ENCODE peak calls at places on chromosomes 1 and 21, in seven cellular contexts. R is AG04450, J is H9, P is AG04449, U is IMR-90, C is Caco-2, T is activated B cell treated with CpG ODN at 0.5 μM for 24 hours. H is an unnamed sample.
A peak's percentile ranks its signal among the peaks of the same experiment; 100 is the strongest.

GRCh38 chr1:246324711-246325110 is 182.4 kb downstream of the SMYD3 start:
- DNase-seq in C (no peak), R (no peak), U (peak; percentile 72), J (peak; percentile 58), P (no peak), T (no peak), H (no peak)

GRCh38 chr1:59355361-59355760 is 58.5 kb downstream of the FGGY start:
- DNase-seq in J (no peak), T (no peak), P (no peak), U (no peak), R (no peak), C (no peak), H (no peak)

GRCh38 chr21:36584980-36585940 is 105.3 kb upstream of the CLDN14 start:
- DNase-seq in C (no peak), J (no peak), T (no peak), P (no peak), R (no peak), U (no peak), H (no peak)

GRCh38 chr21:31203371-31204054 is 140.5 kb downstream of the TIAM1 start:
- DNase-seq in C (no peak), T (no peak), U (peak; percentile 40), P (peak; percentile 34), J (no peak), R (no peak), H (no peak)

GRCh38 chr1:25148673-25149300 is 83.5 kb downstream of the SYF2 start:
- DNase-seq in U (no peak), R (no peak), C (no peak), J (peak; percentile 52), P (no peak), T (no peak), H (no peak)

GRCh38 chr1:83999316-83999819 is 436 bp upstream of the TTLL7 start:
- DNase-seq in C (peak; percentile 65), P (peak; percentile 4), R (peak; percentile 37), T (no peak), U (peak; percentile 69), J (peak; percentile 88), H (no peak)

GRCh38 chr21:16674949-16675348 is 837.9 kb upstream of the CXADR start:
- DNase-seq in T (no peak), J (no peak), P (no peak), C (no peak), U (no peak), R (no peak), H (no peak)

GRCh38 chr1:234772345-234773147 is 162.6 kb upstream of the IRF2BP2 start:
- DNase-seq in U (peak; percentile 99), T (peak; percentile 66), J (peak; percentile 69), P (peak; percentile 97), C (peak; percentile 95), R (peak; percentile 96), H (peak; percentile 44)

GRCh38 chr1:203512830-203513578 is 19.1 kb downstream of the OPTC start:
- DNase-seq in P (peak; percentile 70), T (no peak), J (no peak), R (peak; percentile 86), C (peak; percentile 72), U (peak; percentile 97), H (no peak)

GRCh38 chr1:201466492-201466891 is 2.5 kb downstream of the PHLDA3 start:
- DNase-seq in C (no peak), T (no peak), U (no peak), R (no peak), P (no peak), J (no peak), H (no peak)

GRCh38 chr1:11550664-11551283 is 71.8 kb downstream of the DISP3 start:
- DNase-seq in T (no peak), U (peak; percentile 72), J (peak; percentile 86), P (no peak), R (peak; percentile 33), C (peak; percentile 77), H (no peak)

GRCh38 chr1:172537827-172538391 is 5.0 kb downstream of the SUCO start:
- DNase-seq in T (no peak), R (no peak), P (no peak), U (no peak), J (peak; percentile 32), C (no peak), H (no peak)

GRCh38 chr1:115184951-115185331 is 95.6 kb upstream of the TSPAN2 start:
- DNase-seq in C (no peak), T (no peak), U (peak; percentile 77), R (no peak), J (no peak), P (no peak), H (no peak)

GRCh38 chr1:8858888-8859706 is 19.4 kb downstream of the ENO1 start:
- DNase-seq in P (no peak), C (peak; percentile 53), R (no peak), J (no peak), T (no peak), U (peak; percentile 67), H (no peak)

GRCh38 chr1:41483960-41484844 is at the start of gene EDN2:
- DNase-seq in R (no peak), U (no peak), J (peak; percentile 79), P (no peak), T (no peak), C (no peak), H (no peak)

GRCh38 chr1:20405051-20405754 is 80.8 kb downstream of the CAMK2N1 start:
- DNase-seq in R (no peak), P (no peak), J (peak; percentile 16), T (no peak), C (no peak), U (no peak), H (no peak)

GRCh38 chr1:154791292-154792278 is 78.5 kb downstream of the KCNN3 start:
- DNase-seq in C (no peak), T (no peak), U (peak; percentile 21), R (no peak), P (no peak), J (no peak), H (no peak)

GRCh38 chr1:181104790-181105133 is 16.3 kb downstream of the IER5 start:
- DNase-seq in U (no peak), C (no peak), P (no peak), T (no peak), J (peak; percentile 76), R (no peak), H (no peak)

GRCh38 chr1:220544901-220545303 is 17.0 kb downstream of the MARK1 start:
- DNase-seq in U (peak; percentile 4), R (no peak), P (no peak), J (peak; percentile 67), C (no peak), T (no peak), H (no peak)
- TF ChIP-seq CTCF in U (no peak), R (peak; percentile 20), P (peak; percentile 5), J (peak; percentile 61), C (peak; percentile 37), T (no peak), H (no peak)

GRCh38 chr1:186984959-186985358 is 156.2 kb downstream of the PLA2G4A start:
- DNase-seq in P (no peak), U (no peak), C (no peak), R (no peak), J (peak; percentile 49), T (no peak), H (no peak)

GRCh38 chr1:186985889-186986491 is 157.2 kb downstream of the PLA2G4A start:
- DNase-seq in C (no peak), R (peak; percentile 29), T (no peak), P (no peak), J (no peak), U (peak; percentile 78), H (no peak)

GRCh38 chr1:186987769-186988168 is 159.0 kb downstream of the PLA2G4A start:
- DNase-seq in U (no peak), P (no peak), J (no peak), T (no peak), C (no peak), R (no peak), H (no peak)

GRCh38 chr1:186983327-186983726 is 154.6 kb downstream of the PLA2G4A start:
- DNase-seq in J (no peak), R (peak; percentile 91), U (peak; percentile 98), T (no peak), P (no peak), C (no peak), H (no peak)

GRCh38 chr1:186987065-186987464 is 158.3 kb downstream of the PLA2G4A start:
- DNase-seq in U (no peak), P (no peak), J (no peak), R (no peak), C (no peak), T (no peak), H (no peak)
- TF ChIP-seq CTCF in U (no peak), P (no peak), J (no peak), R (no peak), C (no peak), T (no peak), H (no peak)

GRCh38 chr21:37908691-37909090 is 7.6 kb downstream of the KCNJ6 start:
- DNase-seq in R (no peak), J (no peak), U (no peak), T (no peak), C (no peak), P (no peak), H (no peak)

GRCh38 chr21:37907076-37907475 is 9.2 kb downstream of the KCNJ6 start:
- DNase-seq in C (no peak), P (no peak), J (no peak), R (no peak), T (no peak), U (no peak), H (no peak)

GRCh38 chr21:37914211-37914900 is 1.9 kb downstream of the KCNJ6 start:
- DNase-seq in U (peak; percentile 22), P (no peak), T (no peak), C (no peak), J (peak; percentile 84), R (no peak), H (no peak)

GRCh38 chr21:37912616-37913015 is 3.6 kb downstream of the KCNJ6 start:
- DNase-seq in T (no peak), P (no peak), C (no peak), J (no peak), R (no peak), U (no peak), H (no peak)

DNA sequence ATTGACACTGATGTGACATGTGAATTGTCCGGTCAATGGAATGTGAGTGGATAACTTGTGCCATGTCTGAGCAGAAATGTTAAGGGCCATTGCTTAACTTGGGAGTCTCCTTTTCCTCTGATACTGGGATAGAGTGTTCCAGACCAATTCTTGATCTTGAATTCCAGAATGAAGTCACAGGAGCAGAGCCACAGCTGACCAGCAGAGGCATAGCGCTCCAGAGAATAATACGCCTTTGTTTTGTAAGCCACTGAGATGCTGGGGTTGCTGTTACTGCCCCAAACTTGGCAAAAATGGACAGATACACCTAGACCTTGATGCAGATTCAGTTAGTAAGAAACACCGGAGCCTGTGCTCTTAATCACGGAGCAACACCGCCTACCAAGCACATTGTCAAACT is 6.3 kb downstream of the KCNJ6 start:
- DNase-seq in T (no peak), J (no peak), P (no peak), C (no peak), U (no peak), R (no peak), H (no peak)
- TF ChIP-seq CTCF in T (no peak), J (peak; percentile 52), P (no peak), C (peak; percentile 13), U (no peak), R (peak; percentile 24), H (no peak)

GRCh38 chr1:33140153-33141149 is 41.4 kb downstream of the TRIM62 start:
- DNase-seq in P (no peak), J (peak; percentile 71), C (no peak), T (no peak), R (no peak), U (peak; percentile 61), H (no peak)
- TF ChIP-seq CTCF in P (peak; percentile 16), J (peak; percentile 36), C (peak; percentile 6), T (no peak), R (peak; percentile 40), U (peak; percentile 11), H (no peak)

H was measured in omental fat pad.